ENCODE peak calls at places on chromosomes 12 and 14, in six cellular contexts. P, T, B, N, A and U are unnamed samples.

GRCh38 chr14:105220699-105221597 is 27.4 kb upstream of the BTBD6 start:
- ATAC-seq in P (peak), T (no peak), B (no peak), N (no peak), A (peak), U (peak)

GRCh38 chr12:6461401-6462233 is 8.9 kb downstream of the VAMP1 start:
- ATAC-seq in P (peak), T (peak), B (no peak), N (no peak), A (peak), U (peak)

GRCh38 chr14:98182385-98183055 is 1089.5 kb downstream of the BCL11B start:
- ATAC-seq in P (no peak), T (no peak), B (no peak), N (no peak), A (no peak), U (no peak)

GRCh38 chr12:114738460-114739184 is 54.6 kb upstream of the TBX3 start:
- ATAC-seq in P (no peak), T (no peak), B (no peak), N (no peak), A (no peak), U (no peak)

GRCh38 chr12:57171668-57172067 is 24.2 kb upstream of the LRP1-AS start:
- ATAC-seq in P (no peak), T (no peak), B (peak), N (no peak), A (peak), U (peak)

GRCh38 chr14:50524071-50524470 is 8.3 kb downstream of the MAP4K5 start:
- ATAC-seq in P (no peak), T (no peak), B (no peak), N (no peak), A (no peak), U (no peak)

GRCh38 chr12:117850048-117850447 is 118.7 kb downstream of the KSR2 start:
- ATAC-seq in P (peak), T (peak), B (peak), N (no peak), A (no peak), U (no peak)

GRCh38 chr12:56991319-56991906 is 14.9 kb downstream of the ZBTB39 start:
- ATAC-seq in P (peak), T (no peak), B (no peak), N (no peak), A (peak), U (peak)

GRCh38 chr12:74922117-74922516 is 287.5 kb downstream of the KCNC2 start:
- ATAC-seq in P (no peak), T (no peak), B (no peak), N (no peak), A (no peak), U (peak)

GRCh38 chr14:106039400-106039799 is 513.0 kb downstream of the TMEM121 start:
- ATAC-seq in P (peak), T (peak), B (no peak), N (no peak), A (no peak), U (no peak)

GRCh38 chr14:49578141-49578540 is 8.0 kb downstream of the RPS29 start:
- ATAC-seq in P (no peak), T (no peak), B (no peak), N (no peak), A (no peak), U (no peak)

GRCh38 chr14:30805284-30805683 is 69.1 kb upstream of the COCH start:
- ATAC-seq in P (no peak), T (no peak), B (no peak), N (no peak), A (no peak), U (no peak)

GRCh38 chr12:128076188-128076587 is 190.8 kb upstream of the TMEM132C start:
- ATAC-seq in P (no peak), T (no peak), B (no peak), N (no peak), A (no peak), U (peak)

GRCh38 chr12:131850856-131851559 is 22.8 kb downstream of the MMP17 start:
- ATAC-seq in P (peak), T (no peak), B (peak), N (peak), A (no peak), U (peak)

GRCh38 chr12:7853557-7853956 is 19.2 kb downstream of the SLC2A14 start:
- ATAC-seq in P (no peak), T (no peak), B (no peak), N (no peak), A (no peak), U (no peak)

GRCh38 chr14:104856869-104857860 is 7.9 kb upstream of the CEP170B start:
- ATAC-seq in P (peak), T (no peak), B (no peak), N (no peak), A (no peak), U (no peak)

GRCh38 chr12:128191380-128191779 is 75.6 kb upstream of the TMEM132C start:
- ATAC-seq in P (no peak), T (no peak), B (no peak), N (no peak), A (no peak), U (no peak)

GRCh38 chr12:5624873-5625272 is 193.0 kb downstream of the NTF3 start:
- ATAC-seq in P (no peak), T (no peak), B (no peak), N (no peak), A (peak), U (no peak)

GRCh38 chr14:21711360-21711961 is 37.8 kb upstream of the OR4E1 start:
- ATAC-seq in P (peak), T (peak), B (peak), N (no peak), A (no peak), U (no peak)

DNA sequence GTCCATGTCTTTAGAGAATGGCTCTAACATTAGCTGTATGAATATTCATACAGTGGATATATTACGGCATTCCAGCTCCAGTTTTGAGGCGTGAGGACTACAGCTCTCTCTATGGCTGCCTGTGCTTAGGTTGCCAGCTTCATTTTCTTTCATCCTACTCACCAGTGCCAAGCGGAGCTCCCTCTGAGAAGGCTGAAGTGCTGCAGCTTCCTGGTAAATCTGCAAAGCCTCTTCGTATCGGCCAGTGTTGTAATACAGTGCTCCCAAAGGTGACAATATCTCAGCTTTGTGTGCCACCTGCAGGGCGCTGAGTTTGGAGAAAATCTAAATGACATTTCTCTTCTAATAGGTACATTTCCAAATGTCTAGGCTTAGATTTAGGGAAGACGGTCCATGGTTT is 19.8 kb upstream of the OVCH1 start:
- ATAC-seq in P (peak), T (no peak), B (peak), N (no peak), A (no peak), U (no peak)
- TF ChIP-seq CTCF in P (peak), T (no peak), B (no peak), N (no peak), A (no peak), U (no peak)

GRCh38 chr14:96002511-96002884 is 36.7 kb upstream of the C14orf132 start:
- ATAC-seq in P (no peak), T (no peak), B (peak), N (no peak), A (no peak), U (no peak)
- TF ChIP-seq CTCF in P (no peak), T (no peak), B (no peak), N (no peak), A (no peak), U (no peak)

DNA sequence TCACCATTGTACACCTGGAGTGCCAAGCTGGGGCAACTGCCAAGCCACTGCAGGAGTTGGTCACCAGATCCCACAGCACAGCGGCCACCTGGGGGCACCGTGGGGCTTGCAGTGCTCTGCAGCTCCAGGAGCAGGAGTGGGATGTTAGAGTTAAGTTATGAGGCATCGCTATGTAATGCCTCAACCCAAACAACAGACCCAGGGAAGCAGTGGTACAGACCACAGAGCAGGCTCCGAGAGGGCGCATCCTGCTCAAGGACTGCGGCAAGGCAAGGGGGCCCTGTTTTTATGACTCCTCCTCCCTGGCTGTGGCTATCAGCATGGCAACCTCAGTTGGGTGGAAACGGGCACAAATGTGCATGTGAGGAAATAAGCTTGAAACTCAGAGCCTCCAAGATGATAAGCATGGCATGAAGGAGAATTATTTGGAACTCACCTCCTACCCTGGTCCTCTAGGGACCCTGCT is 63.1 kb downstream of the ARL6IP4 start:
- ATAC-seq in P (peak), T (peak), B (peak), N (peak), A (peak), U (peak)
- TF ChIP-seq CTCF in P (peak), T (peak), B (peak), N (peak), A (peak), U (peak)

GRCh38 chr12:76345569-76345968 is 2.6 kb downstream of the BBS10 start:
- ATAC-seq in P (no peak), T (no peak), B (no peak), N (no peak), A (no peak), U (no peak)

GRCh38 chr12:76346798-76347420 is 1.3 kb downstream of the BBS10 start:
- ATAC-seq in P (no peak), T (no peak), B (peak), N (peak), A (peak), U (no peak)

GRCh38 chr12:76346236-76346635 is 2.0 kb downstream of the BBS10 start:
- ATAC-seq in P (no peak), T (no peak), B (no peak), N (no peak), A (no peak), U (no peak)

GRCh38 chr12:76348079-76348901 is at the start of gene BBS10:
- ATAC-seq in P (peak), T (peak), B (peak), N (peak), A (peak), U (peak)
- TF ChIP-seq CTCF in P (no peak), T (peak), B (peak), N (peak), A (peak), U (peak)

GRCh38 chr12:50087159-50087558 is 2.0 kb downstream of the SMARCD1 start:
- ATAC-seq in P (no peak), T (no peak), B (no peak), N (no peak), A (no peak), U (no peak)

GRCh38 chr12:50089730-50090129 is 4.6 kb downstream of the SMARCD1 start:
- ATAC-seq in P (no peak), T (no peak), B (no peak), N (no peak), A (no peak), U (no peak)

GRCh38 chr12:50090391-50090790 is 5.2 kb downstream of the SMARCD1 start:
- ATAC-seq in P (no peak), T (no peak), B (no peak), N (no peak), A (no peak), U (no peak)

GRCh38 chr12:50087995-50088394 is 2.9 kb downstream of the SMARCD1 start:
- ATAC-seq in P (no peak), T (no peak), B (peak), N (no peak), A (no peak), U (no peak)

GRCh38 chr12:50088577-50089335 is 3.6 kb downstream of the SMARCD1 start:
- ATAC-seq in P (peak), T (peak), B (no peak), N (peak), A (no peak), U (no peak)
- TF ChIP-seq CTCF in P (peak), T (peak), B (peak), N (peak), A (peak), U (peak)